ENCODE peak calls at places on chromosomes 12 and 14, in six cellular contexts. One of them, this sample, is unnamed. For H3K9me3, the result is how much of the 10 kb centered on the place peaks cover.

GRCh38 chr12:108491256-108491655 is 23.8 kb upstream of the FICD start:
- DNase-seq in heart left ventricle: no peak
- DNase-seq in transverse colon: no peak
- DNase-seq in A549: no peak
- DNase-seq in right lobe of liver: no peak
- DNase-seq in upper lobe of left lung: no peak
- DNase-seq in this sample: no peak

GRCh38 chr14:58151264-58151700 is 731 bp downstream of the ARMH4 start:
- DNase-seq in upper lobe of left lung: no peak
- DNase-seq in transverse colon: no peak
- DNase-seq in right lobe of liver: no peak
- DNase-seq in A549: no peak
- DNase-seq in heart left ventricle: no peak
- DNase-seq in this sample: no peak

GRCh38 chr14:32597771-32598170 is 268.7 kb downstream of the AKAP6 start:
- DNase-seq in A549: no peak
- DNase-seq in heart left ventricle: no peak
- DNase-seq in transverse colon: no peak
- DNase-seq in upper lobe of left lung: no peak
- DNase-seq in right lobe of liver: no peak
- DNase-seq in this sample: no peak

GRCh38 chr14:32339188-32339587 is 10.1 kb downstream of the AKAP6 start:
- DNase-seq in transverse colon: no peak
- DNase-seq in upper lobe of left lung: no peak
- DNase-seq in A549: no peak
- DNase-seq in right lobe of liver: no peak
- DNase-seq in heart left ventricle: no peak
- DNase-seq in this sample: no peak

GRCh38 chr12:46364777-46365580 is 7.6 kb downstream of the SLC38A2 start:
- DNase-seq in right lobe of liver: no peak
- DNase-seq in A549: no peak
- DNase-seq in transverse colon: peak
- DNase-seq in heart left ventricle: peak
- DNase-seq in upper lobe of left lung: no peak
- DNase-seq in this sample: peak

GRCh38 chr12:55720071-55720564 is at the start of gene RDH5:
- DNase-seq in transverse colon: peak
- DNase-seq in heart left ventricle: no peak
- DNase-seq in A549: no peak
- DNase-seq in upper lobe of left lung: no peak
- DNase-seq in right lobe of liver: peak
- DNase-seq in this sample: peak

GRCh38 chr14:42804146-42804545 is 1197.5 kb downstream of the LRFN5 start:
- DNase-seq in transverse colon: no peak
- DNase-seq in upper lobe of left lung: no peak
- DNase-seq in A549: no peak
- DNase-seq in right lobe of liver: no peak
- DNase-seq in heart left ventricle: no peak
- DNase-seq in this sample: no peak

GRCh38 chr12:57105011-57105753 is 6.0 kb downstream of the STAT6 start:
- DNase-seq in heart left ventricle: no peak
- DNase-seq in transverse colon: no peak
- DNase-seq in A549: no peak
- DNase-seq in upper lobe of left lung: no peak
- DNase-seq in right lobe of liver: no peak
- DNase-seq in this sample: peak

GRCh38 chr14:59176764-59177163 is 11.7 kb upstream of the DAAM1 start:
- DNase-seq in upper lobe of left lung: no peak
- DNase-seq in A549: no peak
- DNase-seq in heart left ventricle: no peak
- DNase-seq in right lobe of liver: no peak
- DNase-seq in transverse colon: no peak
- DNase-seq in this sample: no peak

GRCh38 chr14:98900236-98900635 is 371.8 kb downstream of the BCL11B start:
- DNase-seq in A549: no peak
- DNase-seq in transverse colon: no peak
- DNase-seq in upper lobe of left lung: no peak
- DNase-seq in heart left ventricle: no peak
- DNase-seq in right lobe of liver: no peak
- DNase-seq in this sample: no peak

GRCh38 chr14:56324831-56325230 is 206.6 kb downstream of the PELI2 start:
- DNase-seq in upper lobe of left lung: no peak
- DNase-seq in heart left ventricle: no peak
- DNase-seq in A549: no peak
- DNase-seq in right lobe of liver: no peak
- DNase-seq in transverse colon: no peak
- DNase-seq in this sample: no peak

GRCh38 chr14:71209888-71210287 is 302.6 kb downstream of the PCNX1 start:
- DNase-seq in transverse colon: no peak
- DNase-seq in A549: no peak
- DNase-seq in upper lobe of left lung: no peak
- DNase-seq in right lobe of liver: no peak
- DNase-seq in heart left ventricle: no peak
- DNase-seq in this sample: no peak

GRCh38 chr14:37139710-37140109 is 32.7 kb downstream of the SLC25A21 start:
- DNase-seq in transverse colon: no peak
- DNase-seq in A549: no peak
- DNase-seq in upper lobe of left lung: no peak
- DNase-seq in right lobe of liver: no peak
- DNase-seq in heart left ventricle: no peak
- DNase-seq in this sample: no peak

GRCh38 chr12:45773734-45774133 is 44.2 kb downstream of the ARID2 start:
- DNase-seq in A549: no peak
- DNase-seq in upper lobe of left lung: no peak
- DNase-seq in right lobe of liver: no peak
- DNase-seq in heart left ventricle: no peak
- DNase-seq in transverse colon: no peak
- DNase-seq in this sample: no peak

GRCh38 chr12:47155457-47156166 is 75.9 kb upstream of the AMIGO2 start:
- DNase-seq in transverse colon: no peak
- DNase-seq in upper lobe of left lung: no peak
- DNase-seq in A549: no peak
- DNase-seq in heart left ventricle: no peak
- DNase-seq in right lobe of liver: no peak
- DNase-seq in this sample: no peak

GRCh38 chr14:67436006-67436866 is 24.3 kb upstream of the PLEK2 start:
- DNase-seq in right lobe of liver: no peak
- DNase-seq in heart left ventricle: no peak
- DNase-seq in transverse colon: no peak
- DNase-seq in A549: no peak
- DNase-seq in upper lobe of left lung: no peak
- DNase-seq in this sample: no peak

GRCh38 chr14:24986206-24986893 is 63.6 kb downstream of the STXBP6 start:
- DNase-seq in upper lobe of left lung: no peak
- DNase-seq in heart left ventricle: peak
- DNase-seq in right lobe of liver: no peak
- DNase-seq in A549: no peak
- DNase-seq in transverse colon: no peak
- DNase-seq in this sample: no peak

GRCh38 chr12:15837141-15837781 is 44.9 kb upstream of the STRAP start:
- DNase-seq in upper lobe of left lung: no peak
- DNase-seq in transverse colon: no peak
- DNase-seq in heart left ventricle: peak
- DNase-seq in A549: no peak
- DNase-seq in right lobe of liver: no peak
- DNase-seq in this sample: no peak

GRCh38 chr12:34292736-34293625 is 270.7 kb downstream of the ALG10 start:
- DNase-seq in A549: no peak
- DNase-seq in transverse colon: peak
- DNase-seq in heart left ventricle: no peak
- DNase-seq in upper lobe of left lung: peak
- DNase-seq in right lobe of liver: peak
- DNase-seq in this sample: no peak

GRCh38 chr12:14993117-14993516 is 20.3 kb downstream of the PDE6H start:
- DNase-seq in upper lobe of left lung: no peak
- DNase-seq in A549: no peak
- DNase-seq in transverse colon: no peak
- DNase-seq in heart left ventricle: no peak
- DNase-seq in right lobe of liver: no peak
- DNase-seq in this sample: no peak

GRCh38 chr12:123050331-123050809 is 69.9 kb downstream of the ARL6IP4 start:
- DNase-seq in A549: no peak
- DNase-seq in transverse colon: no peak
- DNase-seq in right lobe of liver: peak
- DNase-seq in upper lobe of left lung: no peak
- DNase-seq in heart left ventricle: peak
- DNase-seq in this sample: no peak

GRCh38 chr12:117069926-117070900 is 29.0 kb downstream of the TESC start:
- DNase-seq in heart left ventricle: no peak
- DNase-seq in transverse colon: peak
- DNase-seq in A549: no peak
- DNase-seq in right lobe of liver: peak
- DNase-seq in upper lobe of left lung: no peak
- DNase-seq in this sample: peak

GRCh38 chr12:3047961-3048360 is 29.2 kb upstream of the TSPAN9 start:
- DNase-seq in A549: no peak
- DNase-seq in transverse colon: no peak
- DNase-seq in heart left ventricle: no peak
- DNase-seq in right lobe of liver: no peak
- DNase-seq in upper lobe of left lung: peak
- DNase-seq in this sample: no peak

GRCh38 chr14:51595831-51596472 is 55.8 kb upstream of the FRMD6 start:
- DNase-seq in heart left ventricle: no peak
- DNase-seq in A549: no peak
- DNase-seq in transverse colon: no peak
- DNase-seq in right lobe of liver: no peak
- DNase-seq in upper lobe of left lung: no peak
- DNase-seq in this sample: no peak

GRCh38 chr14:51600658-51601057 is 51.1 kb upstream of the FRMD6 start:
- DNase-seq in right lobe of liver: no peak
- DNase-seq in transverse colon: no peak
- DNase-seq in heart left ventricle: no peak
- DNase-seq in A549: no peak
- DNase-seq in upper lobe of left lung: no peak
- DNase-seq in this sample: no peak

GRCh38 chr14:51596473-51596870 is 55.2 kb upstream of the FRMD6 start:
- DNase-seq in right lobe of liver: no peak
- DNase-seq in transverse colon: no peak
- DNase-seq in A549: no peak
- DNase-seq in upper lobe of left lung: no peak
- DNase-seq in heart left ventricle: no peak
- DNase-seq in this sample: no peak

GRCh38 chr14:51593397-51593796 is 58.3 kb upstream of the FRMD6 start:
- DNase-seq in upper lobe of left lung: no peak
- DNase-seq in heart left ventricle: no peak
- DNase-seq in A549: no peak
- DNase-seq in right lobe of liver: no peak
- DNase-seq in transverse colon: no peak
- DNase-seq in this sample: no peak

GRCh38 chr14:51597511-51597920 is 54.2 kb upstream of the FRMD6 start:
- DNase-seq in A549: no peak
- DNase-seq in right lobe of liver: no peak
- DNase-seq in upper lobe of left lung: no peak
- DNase-seq in transverse colon: no peak
- DNase-seq in heart left ventricle: no peak
- DNase-seq in this sample: no peak
- H3K27ac ChIP-seq in A549: no peak
- H3K27ac ChIP-seq in right lobe of liver: no peak
- H3K27ac ChIP-seq in upper lobe of left lung: no peak
- H3K27ac ChIP-seq in transverse colon: no peak
- H3K27ac ChIP-seq in heart left ventricle: no peak
- H3K27ac ChIP-seq in this sample: no peak

GRCh38 chr12:95072900-95073697 is at the start of gene NR2C1:
- DNase-seq in upper lobe of left lung: peak
- DNase-seq in transverse colon: peak
- DNase-seq in A549: peak
- DNase-seq in right lobe of liver: peak
- DNase-seq in heart left ventricle: peak
- DNase-seq in this sample: peak
- TF ChIP-seq POLR2A in upper lobe of left lung: peak
- TF ChIP-seq POLR2A in transverse colon: peak
- TF ChIP-seq POLR2A in A549: peak
- TF ChIP-seq POLR2A in right lobe of liver: peak
- TF ChIP-seq POLR2A in heart left ventricle: no peak
- TF ChIP-seq POLR2A in this sample: no peak

GRCh38 chr12:128848371-128848770 is 4.9 kb upstream of the GLT1D1 start:
- DNase-seq in right lobe of liver: no peak
- DNase-seq in heart left ventricle: no peak
- DNase-seq in A549: no peak
- DNase-seq in transverse colon: no peak
- DNase-seq in upper lobe of left lung: no peak
- DNase-seq in this sample: no peak
- H3K9me3 ChIP-seq in right lobe of liver: under half
- H3K9me3 ChIP-seq in heart left ventricle: under half
- H3K9me3 ChIP-seq in A549: under half
- H3K9me3 ChIP-seq in transverse colon: under half
- H3K9me3 ChIP-seq in upper lobe of left lung: under half
- H3K9me3 ChIP-seq in this sample: under half

GRCh38 chr14:93528884-93529558 is 98.3 kb downstream of the UNC79 start:
- DNase-seq in heart left ventricle: no peak
- DNase-seq in upper lobe of left lung: no peak
- DNase-seq in right lobe of liver: no peak
- DNase-seq in transverse colon: no peak
- DNase-seq in A549: no peak
- DNase-seq in this sample: no peak

GRCh38 chr14:93520053-93520607 is 89.4 kb downstream of the UNC79 start:
- DNase-seq in right lobe of liver: no peak
- DNase-seq in heart left ventricle: no peak
- DNase-seq in transverse colon: no peak
- DNase-seq in upper lobe of left lung: no peak
- DNase-seq in A549: no peak
- DNase-seq in this sample: no peak

GRCh38 chr14:93527076-93527692 is 96.4 kb downstream of the UNC79 start:
- DNase-seq in heart left ventricle: no peak
- DNase-seq in upper lobe of left lung: no peak
- DNase-seq in A549: no peak
- DNase-seq in right lobe of liver: no peak
- DNase-seq in transverse colon: no peak
- DNase-seq in this sample: no peak

GRCh38 chr14:93522221-93522620 is 91.5 kb downstream of the UNC79 start:
- DNase-seq in A549: no peak
- DNase-seq in upper lobe of left lung: no peak
- DNase-seq in transverse colon: no peak
- DNase-seq in right lobe of liver: no peak
- DNase-seq in heart left ventricle: no peak
- DNase-seq in this sample: no peak

DNA sequence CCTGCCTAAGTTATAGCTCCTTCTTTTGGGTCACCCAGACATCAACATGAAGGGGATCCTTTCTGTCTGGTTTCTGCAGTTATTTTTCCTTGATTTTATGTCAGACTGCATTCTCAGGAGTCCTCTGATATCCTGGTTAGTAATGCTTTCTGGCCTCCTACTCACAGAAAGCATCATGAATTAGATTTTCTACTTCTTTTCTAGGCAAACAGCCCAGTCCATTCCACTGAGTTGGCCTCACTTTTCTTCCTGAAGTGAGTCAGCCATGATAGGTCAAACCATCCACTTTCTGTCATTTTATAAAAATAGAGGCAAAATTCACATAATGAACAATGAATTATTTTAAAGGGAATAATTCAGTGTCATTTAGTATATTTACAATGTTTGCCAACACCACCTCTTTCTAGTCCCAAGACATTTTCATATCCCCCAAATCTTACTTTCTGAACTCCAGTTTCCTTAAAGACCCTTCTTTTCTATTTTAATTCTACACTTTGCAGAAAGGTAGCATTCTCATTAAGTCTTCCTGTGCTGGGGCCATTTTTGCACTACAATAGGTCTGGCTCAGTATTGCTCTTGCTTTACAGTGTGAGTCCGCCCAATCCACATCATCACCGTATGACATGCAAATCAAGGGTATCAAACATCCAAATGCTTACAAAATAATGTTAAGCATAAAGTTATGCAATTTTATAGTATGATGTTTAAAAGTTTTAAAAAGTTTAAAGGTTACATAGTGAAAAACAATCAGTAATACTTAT is 95.1 kb downstream of the UNC79 start:
- DNase-seq in right lobe of liver: no peak
- DNase-seq in A549: no peak
- DNase-seq in upper lobe of left lung: no peak
- DNase-seq in heart left ventricle: no peak
- DNase-seq in transverse colon: no peak
- DNase-seq in this sample: no peak
- H3K27ac ChIP-seq in right lobe of liver: no peak
- H3K27ac ChIP-seq in A549: no peak
- H3K27ac ChIP-seq in upper lobe of left lung: no peak
- H3K27ac ChIP-seq in heart left ventricle: no peak
- H3K27ac ChIP-seq in transverse colon: no peak
- H3K27ac ChIP-seq in this sample: no peak

This sample was measured in stomach.